ENCODE peak calls at places on chromosomes 12 and 14, in four cellular contexts. R, G, T and W are unnamed samples.

GRCh38 chr12:28460420-28461130 is 270.3 kb downstream of the CCDC91 start:
- DNase-seq in T (no peak), G (no peak), R (no peak), W (no peak)

GRCh38 chr12:118219106-118219505 is 83.2 kb downstream of the PEBP1 start:
- DNase-seq in T (no peak), G (no peak), R (no peak), W (no peak)

GRCh38 chr14:23052182-23052623 is 5.1 kb downstream of the CDH24 start:
- DNase-seq in R (no peak), T (no peak), G (no peak), W (no peak)

GRCh38 chr12:111451649-111452129 is 46.0 kb downstream of the SH2B3 start:
- DNase-seq in R (peak; percentile 58), G (no peak), T (peak; percentile 50), W (no peak)

GRCh38 chr12:11838403-11838802 is 188.9 kb downstream of the ETV6 start:
- DNase-seq in T (no peak), R (no peak), G (no peak), W (no peak)

GRCh38 chr12:106771425-106771824 is 3.1 kb upstream of the RIC8B start:
- DNase-seq in R (peak; percentile 58), G (no peak), T (no peak), W (no peak)

GRCh38 chr14:77033622-77034521 is 5.4 kb upstream of the IRF2BPL start:
- DNase-seq in R (peak; percentile 73), G (no peak), T (peak; percentile 80), W (peak; percentile 95)

GRCh38 chr14:20436363-20436755 is 393 bp upstream of the KLHL33 start:
- DNase-seq in R (no peak), G (no peak), T (no peak), W (no peak)

GRCh38 chr14:104390941-104391901 is 188.3 kb upstream of the C14orf180 start:
- DNase-seq in R (no peak), T (no peak), G (no peak), W (peak; percentile 8)

GRCh38 chr14:99881011-99881410 is 87.8 kb downstream of the EML1 start:
- DNase-seq in T (no peak), R (no peak), G (no peak), W (no peak)

GRCh38 chr12:57603758-57604453 is 718 bp upstream of the DTX3 start:
- DNase-seq in G (no peak), T (peak; percentile 61), R (peak; percentile 9), W (no peak)

GRCh38 chr12:60194682-60195081 is 598.9 kb downstream of the SLC16A7 start:
- DNase-seq in R (no peak), T (peak; percentile 7), G (no peak), W (no peak)

GRCh38 chr12:132138941-132139871 is 4.9 kb downstream of the DDX51 start:
- DNase-seq in R (no peak), T (no peak), G (no peak), W (peak; percentile 8)

GRCh38 chr12:47602949-47603558 is 102.8 kb downstream of the RPAP3 start:
- DNase-seq in G (no peak), R (no peak), T (no peak), W (no peak)

GRCh38 chr14:47227051-47227600 is 448.3 kb downstream of the MDGA2 start:
- DNase-seq in T (no peak), R (no peak), G (no peak), W (no peak)

GRCh38 chr12:99600388-99600787 is 47.2 kb upstream of the GARIN6 start:
- DNase-seq in G (no peak), R (no peak), T (peak; percentile 73), W (no peak)

GRCh38 chr14:92581206-92581605 is 67.6 kb downstream of the RIN3 start:
- DNase-seq in G (no peak), T (no peak), R (no peak), W (no peak)

GRCh38 chr12:131536337-131536736 is 174.6 kb upstream of the SFSWAP start:
- DNase-seq in T (no peak), G (no peak), R (no peak), W (peak; percentile 71)

GRCh38 chr14:26293909-26294308 is 303.9 kb downstream of the NOVA1 start:
- DNase-seq in R (no peak), T (no peak), G (no peak), W (no peak)

GRCh38 chr14:96727076-96727475 is 70.1 kb upstream of the VRK1 start:
- DNase-seq in R (no peak), T (no peak), G (no peak), W (no peak)

GRCh38 chr12:25949343-25949742 is 9.1 kb upstream of the RASSF8 start:
- DNase-seq in T (no peak), R (no peak), G (no peak), W (no peak)

GRCh38 chr12:102543494-102543893 is 63.1 kb upstream of the IGF1 start:
- DNase-seq in G (no peak), T (no peak), R (no peak), W (no peak)

GRCh38 chr14:64790478-64790877 is 86.3 kb downstream of the PLEKHG3 start:
- DNase-seq in R (no peak), G (no peak), T (no peak), W (no peak)

GRCh38 chr12:29148958-29149690 is at the start of gene FAR2:
- DNase-seq in G (no peak), T (peak; percentile 3), R (peak; percentile 58), W (peak; percentile 61)

GRCh38 chr12:68067762-68068376 is 78.6 kb downstream of the IFNG-AS1 start:
- DNase-seq in R (peak; percentile 27), T (no peak), G (no peak), W (no peak)